ENCODE peak calls at places on chromosomes 6 and 20, in eight cellular contexts. K is CD8-positive, alpha-beta T cell; V is cardiac muscle cell; T is breast epithelium; I is osteoblast; X is fibroblast of lung; B is brain microvascular endothelial cell; R is endothelial cell of umbilical vein. N is an unnamed sample.

GRCh38 chr6:146890172-146890571 is 291.4 kb downstream of the ADGB start:
- DNase-seq in K (no peak), V (no peak), T (no peak), I (no peak), X (no peak), B (no peak), R (no peak), N (no peak)

GRCh38 chr20:63651942-63652191 is 1.4 kb downstream of the STMN3 start:
- DNase-seq in K (no peak), V (no peak), T (no peak), I (peak; percentile 64), X (no peak), B (no peak), R (no peak), N (no peak)

GRCh38 chr6:44007818-44008660 is 119.2 kb downstream of the MRPL14 start:
- DNase-seq in K (no peak), V (no peak), T (no peak), I (no peak), X (no peak), B (no peak), R (no peak), N (no peak)

GRCh38 chr20:58604410-58604881 is 46.6 kb upstream of the STX16 start:
- DNase-seq in K (no peak), V (no peak), T (no peak), I (peak; percentile 32), X (no peak), B (no peak), R (no peak), N (no peak)

GRCh38 chr20:25623225-25623735 is 534 bp downstream of the NANP start:
- DNase-seq in K (peak; percentile 58), V (peak; percentile 47), T (no peak), I (peak; percentile 74), X (no peak), B (peak; percentile 13), R (no peak), N (no peak)

GRCh38 chr6:93088675-93089575 is 330.4 kb downstream of the EPHA7 start:
- DNase-seq in K (no peak), V (peak; percentile 28), T (no peak), I (no peak), X (peak; percentile 77), B (no peak), R (peak; percentile 1), N (no peak)

GRCh38 chr6:98039876-98040605 is 757.0 kb upstream of the MMS22L start:
- DNase-seq in K (no peak), V (peak; percentile 4), T (no peak), I (no peak), X (peak; percentile 0), B (no peak), R (no peak), N (peak; percentile 22)

GRCh38 chr6:134642217-134642616 is 307.7 kb downstream of the ALDH8A1 start:
- DNase-seq in K (no peak), V (peak; percentile 50), T (no peak), I (no peak), X (peak; percentile 44), B (no peak), R (no peak), N (peak; percentile 28)

GRCh38 chr6:16832721-16833120 is 71.5 kb upstream of the ATXN1 start:
- DNase-seq in K (no peak), V (no peak), T (no peak), I (no peak), X (no peak), B (no peak), R (no peak), N (peak; percentile 20)

GRCh38 chr6:90087103-90087833 is 193.0 kb downstream of the GJA10 start:
- DNase-seq in K (no peak), V (peak; percentile 37), T (no peak), I (peak; percentile 18), X (peak; percentile 29), B (no peak), R (no peak), N (peak; percentile 96)

GRCh38 chr20:7272512-7272911 is 505.0 kb downstream of the BMP2 start:
- DNase-seq in K (no peak), V (no peak), T (no peak), I (no peak), X (no peak), B (no peak), R (peak; percentile 15), N (peak; percentile 13)
- TF ChIP-seq CTCF in K (no peak), V (peak; percentile 11), T (no peak), I (peak; percentile 18), X (no peak), B (peak; percentile 53), R (no peak), N (peak; percentile 9)

GRCh38 chr20:19827818-19828217 is 69.8 kb downstream of the RIN2 start:
- DNase-seq in K (no peak), V (no peak), T (no peak), I (no peak), X (no peak), B (no peak), R (no peak), N (no peak)
- H3K36me3 ChIP-seq in K (no peaks in the 10 kb centered on the region), V (no peaks in the 10 kb centered on the region), T (no peaks in the 10 kb centered on the region), I (no peaks in the 10 kb centered on the region), X (no peaks in the 10 kb centered on the region), B (no peaks in the 10 kb centered on the region), R (no peaks in the 10 kb centered on the region), N (no peaks in the 10 kb centered on the region)

GRCh38 chr20:57260065-57260958 is 6.1 kb downstream of the BMP7 start:
- DNase-seq in K (no peak), V (no peak), T (no peak), I (no peak), X (no peak), B (no peak), R (no peak), N (no peak)
- H3K27me3 ChIP-seq in K (peaks cover 3% of the 10 kb centered on the region), V (peaks cover 3% of the 10 kb centered on the region), T (no peaks in the 10 kb centered on the region), I (peaks cover 25% of the 10 kb centered on the region), X (peaks cover 29% of the 10 kb centered on the region), B (peaks cover 71% of the 10 kb centered on the region), R (peaks cover 23% of the 10 kb centered on the region), N (peaks cover 34% of the 10 kb centered on the region)

DNA sequence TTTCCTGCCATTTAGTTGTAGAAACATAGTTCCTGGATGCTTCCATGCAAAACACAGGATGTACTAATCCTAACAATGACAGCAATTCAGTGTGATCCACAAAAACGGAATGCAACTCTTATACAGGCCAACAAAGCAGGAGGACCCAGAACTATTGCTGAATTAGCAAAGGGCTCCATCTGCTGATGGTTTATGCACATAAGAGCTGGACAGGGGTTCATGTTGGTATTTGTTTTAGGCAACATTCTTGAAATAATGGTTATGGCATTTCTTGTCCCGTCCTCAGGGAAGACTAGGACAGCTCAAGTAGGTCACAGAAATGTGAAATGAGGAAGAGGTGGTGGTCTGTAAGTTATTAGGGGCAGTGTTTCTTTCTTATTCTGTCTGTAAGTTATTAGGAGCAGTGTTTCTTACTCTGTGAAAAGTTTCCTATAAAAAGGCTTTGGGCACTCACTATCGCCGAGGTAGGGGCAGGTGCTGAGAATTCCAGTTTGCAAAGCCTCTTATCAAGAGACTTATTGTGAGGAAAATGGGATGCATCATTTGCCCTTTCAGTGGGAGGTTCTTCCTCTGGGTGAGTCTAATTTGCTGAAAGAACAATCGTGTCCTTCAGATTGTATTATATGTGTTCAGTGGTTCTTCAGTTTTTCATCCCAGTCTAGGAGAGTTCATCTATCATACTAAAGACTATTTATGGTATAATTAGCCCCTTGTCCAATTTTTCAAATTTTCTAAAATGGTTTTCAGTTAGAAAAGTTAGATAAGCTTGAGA is 171.1 kb downstream of the MCHR2 start:
- DNase-seq in K (no peak), V (peak; percentile 66), T (no peak), I (peak; percentile 88), X (peak; percentile 58), B (peak; percentile 16), R (peak; percentile 49), N (peak; percentile 79)
- TF ChIP-seq CTCF in K (no peak), V (peak; percentile 47), T (no peak), I (peak; percentile 48), X (peak; percentile 64), B (peak; percentile 48), R (peak; percentile 9), N (peak; percentile 62)

GRCh38 chr6:30555428-30556005 is 772 bp downstream of the GNL1 start:
- DNase-seq in K (no peak), V (peak; percentile 59), T (no peak), I (peak; percentile 90), X (peak; percentile 44), B (peak; percentile 7), R (peak; percentile 65), N (no peak)
- H3K36me3 ChIP-seq in K (peaks cover 17% of the 10 kb centered on the region), V (peaks cover 31% of the 10 kb centered on the region), T (peaks cover 3% of the 10 kb centered on the region), I (peaks cover 47% of the 10 kb centered on the region), X (peaks cover 18% of the 10 kb centered on the region), B (peaks cover 19% of the 10 kb centered on the region), R (peaks cover 17% of the 10 kb centered on the region), N (peaks cover 16% of the 10 kb centered on the region)

N was measured in bronchial epithelial cell.